ENCODE peak calls at places on chromosomes 13 and 19, in five cellular contexts. One of them, this sample, is unnamed.

GRCh38 chr19:37932985-37933953 is 26.3 kb downstream of the SIPA1L3 start:
- DNase-seq in astrocyte: peak; percentile 58
- DNase-seq in OCI-LY7: no peak
- DNase-seq in neural progenitor cell: peak; percentile 15
- DNase-seq in PC-9: peak; percentile 75
- DNase-seq in this sample: no peak

GRCh38 chr19:2865334-2866221 is 1.6 kb upstream of the ZNF556 start:
- DNase-seq in PC-9: no peak
- DNase-seq in neural progenitor cell: no peak
- DNase-seq in astrocyte: no peak
- DNase-seq in OCI-LY7: no peak
- DNase-seq in this sample: no peak

GRCh38 chr13:28273919-28274318 is 135.6 kb downstream of the PAN3 start:
- DNase-seq in neural progenitor cell: peak; percentile 6
- DNase-seq in OCI-LY7: peak; percentile 40
- DNase-seq in astrocyte: no peak
- DNase-seq in PC-9: no peak
- DNase-seq in this sample: peak; percentile 40

GRCh38 chr13:33140161-33140560 is 123.9 kb downstream of the KL start:
- DNase-seq in OCI-LY7: no peak
- DNase-seq in neural progenitor cell: no peak
- DNase-seq in astrocyte: no peak
- DNase-seq in PC-9: no peak
- DNase-seq in this sample: no peak

GRCh38 chr13:44557986-44558385 is 18.1 kb downstream of the TSC22D1 start:
- DNase-seq in OCI-LY7: no peak
- DNase-seq in neural progenitor cell: no peak
- DNase-seq in astrocyte: no peak
- DNase-seq in PC-9: no peak
- DNase-seq in this sample: no peak

GRCh38 chr13:28532226-28533048 is 37.5 kb upstream of the FLT1 start:
- DNase-seq in OCI-LY7: no peak
- DNase-seq in neural progenitor cell: peak; percentile 70
- DNase-seq in astrocyte: no peak
- DNase-seq in PC-9: no peak
- DNase-seq in this sample: peak; percentile 72

GRCh38 chr13:20340759-20341161 is 108.6 kb upstream of the GJB6 start:
- DNase-seq in astrocyte: no peak
- DNase-seq in PC-9: no peak
- DNase-seq in OCI-LY7: no peak
- DNase-seq in neural progenitor cell: no peak
- DNase-seq in this sample: no peak

GRCh38 chr19:49515767-49516166 is 3.3 kb downstream of the FCGRT start:
- DNase-seq in astrocyte: no peak
- DNase-seq in OCI-LY7: peak; percentile 13
- DNase-seq in neural progenitor cell: no peak
- DNase-seq in PC-9: no peak
- DNase-seq in this sample: no peak

GRCh38 chr13:50910483-50910805 is 853 bp downstream of the RNASEH2B start:
- DNase-seq in neural progenitor cell: peak; percentile 42
- DNase-seq in PC-9: no peak
- DNase-seq in astrocyte: peak; percentile 48
- DNase-seq in OCI-LY7: peak; percentile 54
- DNase-seq in this sample: peak; percentile 68

GRCh38 chr19:42282036-42282762 is 13.1 kb downstream of the CIC start:
- DNase-seq in neural progenitor cell: peak; percentile 52
- DNase-seq in astrocyte: peak; percentile 25
- DNase-seq in PC-9: no peak
- DNase-seq in OCI-LY7: peak; percentile 39
- DNase-seq in this sample: no peak

GRCh38 chr19:3346677-3347353 is 19.6 kb upstream of the NFIC start:
- DNase-seq in astrocyte: no peak
- DNase-seq in OCI-LY7: no peak
- DNase-seq in PC-9: no peak
- DNase-seq in neural progenitor cell: no peak
- DNase-seq in this sample: no peak

GRCh38 chr13:65597839-65598818 is 1632.0 kb downstream of the PCDH9 start:
- DNase-seq in PC-9: no peak
- DNase-seq in OCI-LY7: no peak
- DNase-seq in neural progenitor cell: peak; percentile 4
- DNase-seq in astrocyte: peak; percentile 91
- DNase-seq in this sample: no peak

GRCh38 chr13:27442071-27442647 is 8.2 kb downstream of the MTIF3 start:
- DNase-seq in astrocyte: no peak
- DNase-seq in OCI-LY7: no peak
- DNase-seq in PC-9: no peak
- DNase-seq in neural progenitor cell: no peak
- DNase-seq in this sample: peak; percentile 54

GRCh38 chr19:16084067-16084685 is 7.9 kb downstream of the TPM4 start:
- DNase-seq in OCI-LY7: no peak
- DNase-seq in neural progenitor cell: no peak
- DNase-seq in PC-9: no peak
- DNase-seq in astrocyte: no peak
- DNase-seq in this sample: no peak

GRCh38 chr13:85528578-85529215 is 270.5 kb downstream of the SLITRK6 start:
- DNase-seq in neural progenitor cell: no peak
- DNase-seq in astrocyte: peak; percentile 92
- DNase-seq in OCI-LY7: no peak
- DNase-seq in PC-9: peak; percentile 61
- DNase-seq in this sample: no peak

GRCh38 chr13:51097353-51098043 is 13.6 kb downstream of the C13orf42 start:
- DNase-seq in neural progenitor cell: peak; percentile 60
- DNase-seq in OCI-LY7: no peak
- DNase-seq in astrocyte: no peak
- DNase-seq in PC-9: no peak
- DNase-seq in this sample: peak; percentile 68

GRCh38 chr19:49113762-49114629 is at the start of gene LIN7B:
- DNase-seq in astrocyte: peak; percentile 14
- DNase-seq in PC-9: peak; percentile 50
- DNase-seq in neural progenitor cell: peak; percentile 84
- DNase-seq in OCI-LY7: peak; percentile 83
- DNase-seq in this sample: peak; percentile 84

GRCh38 chr19:45346449-45346848 is 5.9 kb downstream of the KLC3 start:
- DNase-seq in neural progenitor cell: peak; percentile 32
- DNase-seq in PC-9: no peak
- DNase-seq in astrocyte: no peak
- DNase-seq in OCI-LY7: no peak
- DNase-seq in this sample: peak; percentile 80

GRCh38 chr19:17148130-17148529 is 67.0 kb upstream of the USE1 start:
- DNase-seq in neural progenitor cell: no peak
- DNase-seq in PC-9: no peak
- DNase-seq in astrocyte: no peak
- DNase-seq in OCI-LY7: no peak
- DNase-seq in this sample: no peak

GRCh38 chr13:66546534-66547379 is 683.4 kb downstream of the PCDH9 start:
- DNase-seq in astrocyte: peak; percentile 45
- DNase-seq in PC-9: no peak
- DNase-seq in OCI-LY7: no peak
- DNase-seq in neural progenitor cell: no peak
- DNase-seq in this sample: no peak

GRCh38 chr19:50739841-50740426 is 16.8 kb downstream of the CLEC11A start:
- DNase-seq in OCI-LY7: no peak
- DNase-seq in PC-9: no peak
- DNase-seq in astrocyte: no peak
- DNase-seq in neural progenitor cell: peak; percentile 59
- DNase-seq in this sample: peak; percentile 85

GRCh38 chr19:13116282-13117175 is at the start of gene TRMT1:
- DNase-seq in neural progenitor cell: peak; percentile 95
- DNase-seq in PC-9: peak; percentile 90
- DNase-seq in OCI-LY7: peak; percentile 95
- DNase-seq in astrocyte: peak; percentile 92
- DNase-seq in this sample: peak; percentile 98
- H2AFZ ChIP-seq in neural progenitor cell: peak within 1 kb of the TSS; percentile 35
- H2AFZ ChIP-seq in PC-9: peak within 1 kb of the TSS; percentile 76
- H2AFZ ChIP-seq in OCI-LY7: peak within 1 kb of the TSS; percentile 58
- H2AFZ ChIP-seq in astrocyte: peak within 1 kb of the TSS; percentile 83
- H2AFZ ChIP-seq in this sample: peak within 1 kb of the TSS; percentile 40

GRCh38 chr19:1249298-1249989 is 1.1 kb downstream of the MIDN start:
- DNase-seq in astrocyte: peak; percentile 84
- DNase-seq in PC-9: peak; percentile 70
- DNase-seq in OCI-LY7: peak; percentile 96
- DNase-seq in neural progenitor cell: peak; percentile 99
- DNase-seq in this sample: peak; percentile 96

GRCh38 chr19:1245884-1246816 is 2.2 kb upstream of the MIDN start:
- DNase-seq in OCI-LY7: no peak
- DNase-seq in PC-9: no peak
- DNase-seq in neural progenitor cell: peak; percentile 42
- DNase-seq in astrocyte: no peak
- DNase-seq in this sample: no peak

GRCh38 chr19:1248454-1249297 is at the start of gene MIDN:
- DNase-seq in PC-9: peak; percentile 59
- DNase-seq in OCI-LY7: peak; percentile 82
- DNase-seq in astrocyte: peak; percentile 75
- DNase-seq in neural progenitor cell: peak; percentile 90
- DNase-seq in this sample: peak; percentile 90

GRCh38 chr19:1249990-1250298 is 1.6 kb downstream of the MIDN start:
- DNase-seq in PC-9: no peak
- DNase-seq in OCI-LY7: no peak
- DNase-seq in neural progenitor cell: no peak
- DNase-seq in astrocyte: no peak
- DNase-seq in this sample: no peak

DNA sequence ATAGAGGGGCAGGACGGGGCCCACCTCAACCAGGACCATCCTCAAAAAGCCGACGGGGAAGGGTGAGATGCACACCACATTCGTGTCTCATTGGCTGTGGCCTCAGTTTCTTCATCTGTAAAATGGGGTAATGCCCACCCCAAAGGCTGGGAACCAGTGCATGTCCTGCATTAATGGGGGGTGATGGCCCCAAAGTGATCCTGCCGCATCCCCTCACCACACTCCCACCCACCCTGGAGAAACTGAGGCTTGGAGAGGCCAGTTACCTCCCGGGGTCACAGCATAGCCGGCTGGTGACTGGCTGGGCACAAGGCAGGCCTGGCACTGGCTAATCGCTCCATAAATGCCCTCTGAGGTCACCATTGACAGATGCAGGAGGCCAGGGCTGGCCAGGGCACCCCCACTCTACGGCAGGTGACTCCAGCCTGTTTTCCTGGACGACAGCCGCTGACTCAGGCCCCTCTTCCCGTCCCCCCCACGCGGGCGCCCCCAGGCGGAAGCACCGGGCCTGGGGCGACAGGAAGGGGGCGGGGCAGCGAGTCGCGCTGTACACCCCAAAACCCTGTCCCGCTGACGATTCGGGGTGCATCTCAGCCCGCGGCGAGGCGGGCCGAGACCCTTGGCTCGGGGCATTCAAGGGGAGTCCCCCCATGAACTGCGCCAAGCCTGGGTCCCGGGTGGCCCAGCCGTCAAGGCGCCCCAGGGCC is 483 bp upstream of the MIDN start:
- DNase-seq in OCI-LY7: no peak
- DNase-seq in astrocyte: peak; percentile 56
- DNase-seq in neural progenitor cell: peak; percentile 69
- DNase-seq in PC-9: peak; percentile 77
- DNase-seq in this sample: peak; percentile 83
- H3K4me1 ChIP-seq in OCI-LY7: peaks cover 51% of the 10 kb centered on the region
- H3K4me1 ChIP-seq in astrocyte: peaks cover 32% of the 10 kb centered on the region
- H3K4me1 ChIP-seq in neural progenitor cell: peaks cover 16% of the 10 kb centered on the region
- H3K4me1 ChIP-seq in PC-9: peaks cover 23% of the 10 kb centered on the region
- H3K4me1 ChIP-seq in this sample: peaks cover 3% of the 10 kb centered on the region

GRCh38 chr13:112942689-112943308 is 26.2 kb upstream of the MCF2L start:
- DNase-seq in astrocyte: peak; percentile 77
- DNase-seq in PC-9: peak; percentile 91
- DNase-seq in OCI-LY7: peak; percentile 90
- DNase-seq in neural progenitor cell: peak; percentile 99
- DNase-seq in this sample: peak; percentile 99
- H3K4me3 ChIP-seq in astrocyte: peak overlapping the region; percentile 41
- H3K4me3 ChIP-seq in PC-9: peak overlapping the region; percentile 68
- H3K4me3 ChIP-seq in OCI-LY7: peak overlapping the region; percentile 16
- H3K4me3 ChIP-seq in neural progenitor cell: peak overlapping the region; percentile 75
- H3K4me3 ChIP-seq in this sample: peak overlapping the region; percentile 68

GRCh38 chr13:26249551-26249950 is 4.4 kb upstream of the CDK8 start:
- DNase-seq in astrocyte: no peak
- DNase-seq in PC-9: no peak
- DNase-seq in OCI-LY7: no peak
- DNase-seq in neural progenitor cell: no peak
- DNase-seq in this sample: no peak

GRCh38 chr13:26246154-26246553 is 7.8 kb upstream of the CDK8 start:
- DNase-seq in OCI-LY7: no peak
- DNase-seq in astrocyte: no peak
- DNase-seq in PC-9: no peak
- DNase-seq in neural progenitor cell: no peak
- DNase-seq in this sample: no peak

GRCh38 chr13:26247608-26248007 is 6.3 kb upstream of the CDK8 start:
- DNase-seq in PC-9: no peak
- DNase-seq in astrocyte: no peak
- DNase-seq in OCI-LY7: no peak
- DNase-seq in neural progenitor cell: no peak
- DNase-seq in this sample: no peak

GRCh38 chr13:26247011-26247410 is 6.9 kb upstream of the CDK8 start:
- DNase-seq in OCI-LY7: no peak
- DNase-seq in astrocyte: no peak
- DNase-seq in neural progenitor cell: no peak
- DNase-seq in PC-9: no peak
- DNase-seq in this sample: no peak
- H2AFZ ChIP-seq in OCI-LY7: no peak overlapping the region
- H2AFZ ChIP-seq in astrocyte: no peak overlapping the region
- H2AFZ ChIP-seq in neural progenitor cell: no peak overlapping the region
- H2AFZ ChIP-seq in PC-9: no peak overlapping the region
- H2AFZ ChIP-seq in this sample: no peak overlapping the region

GRCh38 chr13:110415669-110416068 is 108.6 kb downstream of the COL4A2 start:
- DNase-seq in neural progenitor cell: no peak
- DNase-seq in OCI-LY7: no peak
- DNase-seq in PC-9: peak; percentile 71
- DNase-seq in astrocyte: no peak
- DNase-seq in this sample: peak; percentile 58
- H3K4me1 ChIP-seq in neural progenitor cell: no peaks in the 10 kb centered on the region
- H3K4me1 ChIP-seq in OCI-LY7: no peaks in the 10 kb centered on the region
- H3K4me1 ChIP-seq in PC-9: peaks cover 19% of the 10 kb centered on the region
- H3K4me1 ChIP-seq in astrocyte: peaks cover 50% of the 10 kb centered on the region
- H3K4me1 ChIP-seq in this sample: no peaks in the 10 kb centered on the region

GRCh38 chr19:35002037-35002535 is 2.0 kb downstream of the GRAMD1A start:
- DNase-seq in neural progenitor cell: no peak
- DNase-seq in PC-9: no peak
- DNase-seq in astrocyte: no peak
- DNase-seq in OCI-LY7: no peak
- DNase-seq in this sample: no peak
- H3K4me3 ChIP-seq in neural progenitor cell: no peak overlapping the region
- H3K4me3 ChIP-seq in PC-9: no peak overlapping the region
- H3K4me3 ChIP-seq in astrocyte: no peak overlapping the region
- H3K4me3 ChIP-seq in OCI-LY7: peak overlapping the region; percentile 73
- H3K4me3 ChIP-seq in this sample: peak overlapping the region; percentile 90

GRCh38 chr19:23916991-23917390 is 2.3 kb downstream of the ZNF726 start:
- DNase-seq in PC-9: no peak
- DNase-seq in OCI-LY7: no peak
- DNase-seq in astrocyte: peak; percentile 8
- DNase-seq in neural progenitor cell: no peak
- DNase-seq in this sample: no peak
- H2AFZ ChIP-seq in PC-9: no peak overlapping the region
- H2AFZ ChIP-seq in OCI-LY7: no peak overlapping the region
- H2AFZ ChIP-seq in astrocyte: no peak overlapping the region
- H2AFZ ChIP-seq in neural progenitor cell: no peak overlapping the region
- H2AFZ ChIP-seq in this sample: no peak overlapping the region